ENCODE peak calls at places on chromosomes 3 and 15, in eight cellular contexts. W is cardiac fibroblast; Q is AG08396; U is activated T-helper 1 cell treated with anti-CD3 and anti-CD28 coated beads, Interleukin-12 subunit alpha, Interleukin-12 subunit beta, Interleukin-2, Interleukin-4 antibody, amounts not matched to agents 30 ng/mL and 10 ng/mL and 1 ng/mL, durations not matched to agents 14 hours and 24 hours and 36 hours; D is fibroblast of mammary gland; G is activated naive CD4-positive, alpha-beta T cell; R is EH; O is right cardiac atrium. T is an unnamed sample.

GRCh38 chr3:42823351-42823750 is 14.1 kb downstream of the ACKR2 start:
- DNase-seq in D (no peak), O (no peak), Q (no peak), G (no peak), W (no peak), U (no peak), R (no peak), T (no peak)

GRCh38 chr3:52385157-52385556 is 59.7 kb downstream of the SEMA3G start:
- DNase-seq in U (no peak), Q (peak; percentile 71), G (no peak), D (peak; percentile 37), R (peak; percentile 47), O (no peak), W (peak; percentile 24), T (peak; percentile 48)

GRCh38 chr15:59553879-59554735 is 57.5 kb upstream of the GCNT3 start:
- DNase-seq in W (peak; percentile 74), D (peak; percentile 26), R (peak; percentile 45), O (no peak), U (no peak), G (no peak), Q (no peak), T (peak; percentile 83)

GRCh38 chr15:49644364-49644794 is 23.5 kb downstream of the DTWD1 start:
- DNase-seq in R (peak; percentile 61), D (no peak), W (peak; percentile 40), O (no peak), Q (no peak), G (no peak), U (no peak), T (no peak)

GRCh38 chr3:35120026-35120425 is 519.3 kb upstream of the ARPP21 start:
- DNase-seq in W (no peak), R (no peak), D (no peak), Q (no peak), G (no peak), O (no peak), U (no peak), T (no peak)

GRCh38 chr15:28098766-28099554 is at the start of gene OCA2:
- DNase-seq in D (no peak), R (peak; percentile 56), G (peak; percentile 20), O (peak; percentile 65), U (peak; percentile 40), Q (peak; percentile 74), W (peak; percentile 35), T (peak; percentile 53)

GRCh38 chr3:107315136-107315535 is 62.1 kb upstream of the CCDC54 start:
- DNase-seq in Q (no peak), O (no peak), R (peak; percentile 45), D (peak; percentile 36), W (peak; percentile 36), G (no peak), U (no peak), T (no peak)

GRCh38 chr3:186931487-186932280 is 1.4 kb downstream of the ST6GAL1 start:
- DNase-seq in G (peak; percentile 35), U (peak; percentile 81), D (peak; percentile 14), Q (no peak), O (no peak), R (peak; percentile 59), W (peak; percentile 13), T (peak; percentile 48)

GRCh38 chr3:84724877-84725276 is 233.9 kb upstream of the CADM2 start:
- DNase-seq in G (no peak), R (no peak), D (peak; percentile 86), U (no peak), O (no peak), Q (no peak), W (peak; percentile 13), T (no peak)

GRCh38 chr3:112321867-112322652 is 10.9 kb upstream of the CD200 start:
- DNase-seq in Q (no peak), U (no peak), D (no peak), O (no peak), R (no peak), G (no peak), W (no peak), T (no peak)

GRCh38 chr3:127000128-127000527 is 17.2 kb downstream of the PLXNA1 start:
- DNase-seq in Q (no peak), W (no peak), G (no peak), U (no peak), D (no peak), R (no peak), O (no peak), T (no peak)

GRCh38 chr3:168828014-168828413 is 732.3 kb upstream of the GOLIM4 start:
- DNase-seq in D (no peak), G (no peak), W (no peak), O (no peak), R (no peak), U (no peak), Q (no peak), T (no peak)

GRCh38 chr3:30548605-30549004 is 57.8 kb upstream of the TGFBR2 start:
- DNase-seq in U (peak; percentile 15), Q (no peak), O (no peak), R (no peak), D (peak; percentile 47), W (no peak), G (no peak), T (no peak)

GRCh38 chr3:45590822-45591546 is 3.6 kb upstream of the LIMD1 start:
- DNase-seq in Q (no peak), W (no peak), R (peak; percentile 50), G (no peak), U (no peak), O (no peak), D (no peak), T (peak; percentile 36)

GRCh38 chr15:46502668-46503067 is 867.8 kb downstream of the SQOR start:
- DNase-seq in R (peak; percentile 2), D (peak; percentile 1), W (no peak), G (no peak), U (no peak), O (no peak), Q (no peak), T (no peak)

GRCh38 chr3:13626915-13627460 is 78.1 kb downstream of the FBLN2 start:
- DNase-seq in R (no peak), W (no peak), G (no peak), D (no peak), O (no peak), U (no peak), Q (no peak), T (no peak)

GRCh38 chr3:108127301-108127988 is 36.6 kb upstream of the CD47 start:
- DNase-seq in U (peak; percentile 60), R (no peak), G (peak; percentile 27), D (no peak), W (peak; percentile 5), O (no peak), Q (no peak), T (peak; percentile 34)

GRCh38 chr15:55969582-55969981 is 23.8 kb downstream of the NEDD4 start:
- DNase-seq in Q (no peak), G (no peak), O (no peak), U (no peak), D (no peak), R (no peak), W (no peak), T (no peak)

GRCh38 chr3:119173325-119173724 is at the start of gene UPK1B:
- DNase-seq in U (no peak), R (no peak), O (no peak), D (no peak), Q (no peak), G (no peak), W (no peak), T (no peak)